ENCODE peak calls at places on chromosomes 11 and 22, in six cellular contexts. I is dermis blood vessel endothelial cell; A is GM12891; V is activated naive CD4-positive, alpha-beta T cell treated with anti-CD3 and anti-CD28 coated beads, Interleukin-2, amount 50 U/mL, for 16 hours; G is GM19239; N is ELR. M is an unnamed sample.

GRCh38 chr11:1468473-1469066 is 18.0 kb downstream of the MOB2 start:
- DNase-seq in V (no peak), N (no peak), A (no peak), G (no peak), I (no peak), M (no peak)

GRCh38 chr22:47190276-47190956 is 428.0 kb downstream of the TBC1D22A start:
- DNase-seq in A (no peak), G (no peak), N (no peak), I (no peak), V (peak; percentile 5), M (no peak)

GRCh38 chr11:45671246-45672171 is 6.1 kb upstream of the CHST1 start:
- DNase-seq in I (no peak), G (no peak), V (no peak), N (no peak), A (no peak), M (no peak)

GRCh38 chr22:33221566-33221965 is 163.4 kb upstream of the SYN3 start:
- DNase-seq in A (no peak), I (no peak), V (no peak), G (no peak), N (no peak), M (no peak)

GRCh38 chr22:19886605-19887250 is 32.1 kb upstream of the GNB1L start:
- DNase-seq in V (peak; percentile 47), I (peak; percentile 82), G (no peak), N (peak; percentile 52), A (no peak), M (no peak)

GRCh38 chr11:112163875-112164521 is at the start of gene IL18:
- DNase-seq in N (no peak), I (no peak), G (no peak), V (no peak), A (no peak), M (no peak)

GRCh38 chr22:17918840-17919239 is 105.5 kb downstream of the MICAL3 start:
- DNase-seq in N (peak; percentile 70), G (no peak), V (no peak), I (no peak), A (no peak), M (no peak)

GRCh38 chr11:116148056-116148455 is 624.7 kb downstream of the BUD13 start:
- DNase-seq in G (no peak), A (no peak), I (no peak), N (no peak), V (no peak), M (no peak)

GRCh38 chr11:67441731-67442401 is 1.4 kb downstream of the CORO1B start:
- DNase-seq in I (no peak), A (no peak), G (no peak), N (no peak), V (no peak), M (no peak)

GRCh38 chr11:45737056-45737455 is 67.9 kb upstream of the SLC35C1 start:
- DNase-seq in N (peak; percentile 17), V (no peak), A (no peak), G (no peak), I (no peak), M (no peak)

GRCh38 chr22:19005905-19006304 is 69.8 kb upstream of the PRODH start:
- DNase-seq in A (no peak), V (no peak), G (no peak), N (no peak), I (no peak), M (no peak)

GRCh38 chr11:78039919-78040671 is 17.0 kb upstream of the KCTD14 start:
- DNase-seq in I (peak; percentile 72), N (peak; percentile 93), A (peak; percentile 37), G (peak; percentile 63), V (no peak), M (no peak)

GRCh38 chr11:75334976-75335375 is 16.5 kb downstream of the ARRB1 start:
- DNase-seq in I (no peak), G (no peak), N (no peak), V (no peak), A (no peak), M (no peak)

GRCh38 chr22:19174106-19175025 is 4.2 kb downstream of the SLC25A1 start:
- DNase-seq in G (no peak), I (peak; percentile 55), V (no peak), N (peak; percentile 69), A (no peak), M (no peak)

GRCh38 chr11:28938091-28938490 is 829.9 kb downstream of the METTL15 start:
- DNase-seq in I (no peak), N (no peak), G (no peak), A (no peak), V (no peak), M (no peak)

GRCh38 chr22:22463855-22464540 is 44.5 kb downstream of the ZNF280B start:
- DNase-seq in V (peak; percentile 32), N (peak; percentile 63), A (peak; percentile 29), I (peak; percentile 76), G (peak; percentile 26), M (no peak)

GRCh38 chr11:1157341-1157644 is 460 bp upstream of the MUC5AC start:
- DNase-seq in A (no peak), G (no peak), V (no peak), N (no peak), I (no peak), M (no peak)

GRCh38 chr22:29152045-29152380 is 53.7 kb upstream of the EMID1 start:
- DNase-seq in A (no peak), N (no peak), V (no peak), I (no peak), G (no peak), M (no peak)

GRCh38 chr22:41899992-41900651 is 14.8 kb downstream of the SHISA8 start:
- DNase-seq in N (no peak), A (no peak), G (no peak), I (no peak), V (no peak), M (no peak)

GRCh38 chr22:30328466-30329049 is 1.8 kb upstream of the TBC1D10A start:
- DNase-seq in N (peak; percentile 8), I (no peak), A (no peak), G (no peak), V (no peak), M (no peak)

GRCh38 chr11:110433393-110434333 is 3.9 kb downstream of the FDX1 start:
- DNase-seq in N (peak; percentile 61), G (no peak), V (no peak), I (peak; percentile 49), A (no peak), M (no peak)

GRCh38 chr22:26725012-26725676 is 67.8 kb downstream of the MIAT start:
- DNase-seq in G (no peak), A (no peak), N (no peak), I (no peak), V (no peak), M (no peak)

GRCh38 chr11:75814369-75814685 is 683 bp upstream of the UVRAG start:
- DNase-seq in I (no peak), G (no peak), A (no peak), V (no peak), N (no peak), M (no peak)

GRCh38 chr22:19631899-19632670 is 82.2 kb upstream of the SEPTIN5 start:
- DNase-seq in A (no peak), I (peak; percentile 69), N (peak; percentile 70), V (no peak), G (no peak), M (no peak)

GRCh38 chr11:67136156-67136555 is 17.1 kb downstream of the KDM2A start:
- DNase-seq in N (no peak), V (no peak), G (no peak), I (no peak), A (no peak), M (no peak)

GRCh38 chr11:83459802-83460201 is 173.6 kb upstream of the CCDC90B start:
- DNase-seq in G (no peak), N (peak; percentile 8), I (peak; percentile 2), A (no peak), V (no peak), M (no peak)

GRCh38 chr22:34696557-34696956 is 369.4 kb upstream of the ISX start:
- DNase-seq in V (no peak), A (no peak), G (no peak), I (no peak), N (no peak), M (no peak)

GRCh38 chr11:29282088-29282487 is 734.7 kb downstream of the KCNA4 start:
- DNase-seq in N (peak; percentile 97), I (peak; percentile 93), V (no peak), G (no peak), A (no peak), M (no peak)

GRCh38 chr22:36925388-36926290 is 12.2 kb downstream of the CSF2RB start:
- DNase-seq in A (no peak), I (no peak), G (no peak), V (no peak), N (peak; percentile 90), M (no peak)

GRCh38 chr11:86717817-86718501 is 45.5 kb upstream of the ME3 start:
- DNase-seq in A (no peak), I (no peak), G (no peak), N (no peak), V (no peak), M (no peak)